ENCODE peak calls at places on chromosomes 1 and 21, in eight cellular contexts. H, Q, O, N, Z, E, C and U are unnamed samples.

GRCh38 chr1:24318238-24318987 is 744 bp upstream of the GRHL3 start:
- DNase-seq in H (no peak), Q (no peak), O (no peak), N (no peak), Z (no peak), E (no peak), C (no peak), U (no peak)

GRCh38 chr1:6984996-6985395 is 199.7 kb downstream of the CAMTA1 start:
- DNase-seq in H (no peak), Q (no peak), O (no peak), N (no peak), Z (no peak), E (no peak), C (no peak), U (no peak)

GRCh38 chr1:115565353-115565752 is 76.4 kb upstream of the VANGL1 start:
- DNase-seq in H (no peak), Q (no peak), O (no peak), N (no peak), Z (no peak), E (no peak), C (no peak), U (no peak)

GRCh38 chr1:103529746-103530145 is 4.2 kb downstream of the RNPC3 start:
- DNase-seq in H (no peak), Q (peak; percentile 20), O (no peak), N (no peak), Z (no peak), E (no peak), C (no peak), U (no peak)

GRCh38 chr1:20552728-20553571 is 577 bp downstream of the FAM43B start:
- DNase-seq in H (no peak), Q (no peak), O (no peak), N (no peak), Z (peak; percentile 37), E (no peak), C (no peak), U (no peak)

GRCh38 chr1:72284398-72285073 is 2.2 kb upstream of the NEGR1 start:
- DNase-seq in H (peak; percentile 76), Q (no peak), O (peak; percentile 64), N (peak; percentile 26), Z (peak; percentile 55), E (peak; percentile 97), C (peak; percentile 5), U (peak; percentile 22)

GRCh38 chr1:180365039-180365438 is 135.0 kb downstream of the LHX4 start:
- DNase-seq in H (no peak), Q (no peak), O (no peak), N (no peak), Z (peak; percentile 30), E (no peak), C (no peak), U (no peak)

GRCh38 chr21:29372063-29372802 is 73.5 kb downstream of the BACH1 start:
- DNase-seq in H (peak; percentile 72), Q (no peak), O (no peak), N (peak; percentile 70), Z (peak; percentile 77), E (peak; percentile 47), C (peak; percentile 67), U (peak; percentile 75)

GRCh38 chr1:51063121-51063520 is 38.9 kb upstream of the C1orf185 start:
- DNase-seq in H (no peak), Q (no peak), O (no peak), N (no peak), Z (no peak), E (peak; percentile 79), C (no peak), U (no peak)

GRCh38 chr1:155940531-155940992 is 876 bp upstream of the RXFP4 start:
- DNase-seq in H (no peak), Q (no peak), O (no peak), N (peak; percentile 62), Z (no peak), E (no peak), C (no peak), U (peak; percentile 79)

GRCh38 chr21:27827972-27828371 is 861.1 kb upstream of the ADAMTS5 start:
- DNase-seq in H (no peak), Q (no peak), O (no peak), N (no peak), Z (no peak), E (no peak), C (no peak), U (no peak)

GRCh38 chr21:38716942-38717341 is 88.8 kb upstream of the ETS2 start:
- DNase-seq in H (no peak), Q (no peak), O (no peak), N (no peak), Z (no peak), E (no peak), C (no peak), U (no peak)

GRCh38 chr1:44154049-44154448 is 12.6 kb upstream of the KLF18 start:
- DNase-seq in H (peak; percentile 16), Q (no peak), O (no peak), N (no peak), Z (no peak), E (no peak), C (no peak), U (no peak)

GRCh38 chr1:37502104-37502503 is 12.5 kb downstream of the MEAF6 start:
- DNase-seq in H (no peak), Q (no peak), O (no peak), N (no peak), Z (no peak), E (no peak), C (no peak), U (no peak)

GRCh38 chr1:218742478-218743260 is 397.5 kb downstream of the TGFB2 start:
- DNase-seq in H (no peak), Q (no peak), O (no peak), N (no peak), Z (no peak), E (no peak), C (no peak), U (no peak)

GRCh38 chr1:47780469-47780995 is 216.7 kb downstream of the TRABD2B start:
- DNase-seq in H (no peak), Q (no peak), O (no peak), N (no peak), Z (no peak), E (no peak), C (no peak), U (no peak)

GRCh38 chr1:161182214-161182613 is 4.9 kb upstream of the B4GALT3 start:
- DNase-seq in H (no peak), Q (no peak), O (peak; percentile 29), N (no peak), Z (no peak), E (no peak), C (peak; percentile 56), U (no peak)

GRCh38 chr1:89172468-89173143 is 3.2 kb downstream of the GBP7 start:
- DNase-seq in H (no peak), Q (no peak), O (no peak), N (no peak), Z (no peak), E (no peak), C (no peak), U (no peak)

GRCh38 chr1:80656628-80657019 is 1144.1 kb upstream of the ADGRL2 start:
- DNase-seq in H (no peak), Q (no peak), O (no peak), N (no peak), Z (no peak), E (no peak), C (no peak), U (no peak)

GRCh38 chr1:81155131-81155530 is 645.6 kb upstream of the ADGRL2 start:
- DNase-seq in H (no peak), Q (no peak), O (no peak), N (no peak), Z (no peak), E (no peak), C (no peak), U (no peak)

GRCh38 chr1:42456754-42457089 is 379 bp downstream of the PPCS start:
- DNase-seq in H (peak; percentile 35), Q (peak; percentile 20), O (no peak), N (peak; percentile 40), Z (peak; percentile 58), E (no peak), C (no peak), U (peak; percentile 74)